ENCODE peak calls at places on chromosomes 4 and X, in nine cellular contexts. E, V, P, L, A, U, M, D and Y are unnamed samples.

GRCh38 chr4:25834411-25835107 is 28.2 kb downstream of the SEL1L3 start:
- DNase-seq in P (no peak), A (no peak), V (no peak), M (no peak), D (no peak), E (no peak), U (no peak), L (no peak), Y (no peak)

GRCh38 chr4:121697626-121698025 is 846 bp upstream of the ANXA5 start:
- DNase-seq in P (no peak), E (no peak), M (no peak), D (no peak), L (no peak), U (no peak), V (no peak), A (no peak), Y (no peak)

GRCh38 chr4:3285558-3286334 is 7.1 kb upstream of the RGS12 start:
- DNase-seq in M (no peak), D (peak), L (no peak), P (no peak), A (peak), E (no peak), V (no peak), U (no peak), Y (no peak)

GRCh38 chr4:76881375-76881774 is 16.6 kb downstream of the SOWAHB start:
- DNase-seq in L (no peak), V (no peak), E (no peak), P (no peak), U (no peak), D (no peak), M (no peak), A (no peak), Y (no peak)

GRCh38 chrX:115898382-115899001 is 272.1 kb upstream of the AGTR2 start:
- DNase-seq in L (no peak), V (no peak), P (peak), A (no peak), E (no peak), U (no peak), D (peak), M (no peak), Y (no peak)

GRCh38 chr4:80012291-80012690 is 60.7 kb downstream of the ANTXR2 start:
- DNase-seq in E (no peak), L (no peak), P (no peak), V (no peak), A (no peak), U (no peak), M (no peak), D (no peak), Y (no peak)

GRCh38 chr4:155543126-155543765 is 123.4 kb upstream of the GUCY1A1 start:
- DNase-seq in V (no peak), L (no peak), D (no peak), E (no peak), U (no peak), M (no peak), P (no peak), A (peak), Y (no peak)

GRCh38 chr4:74123065-74123728 is 24.2 kb upstream of the CXCL2 start:
- DNase-seq in V (no peak), A (peak), E (peak), P (no peak), L (no peak), M (no peak), D (peak), U (no peak), Y (no peak)

GRCh38 chr4:86891785-86892638 is at the start of gene C4orf36:
- DNase-seq in M (no peak), A (peak), V (no peak), U (peak), D (no peak), E (peak), L (peak), P (peak), Y (peak)

GRCh38 chr4:84718699-84719098 is 135.8 kb downstream of the CDS1 start:
- DNase-seq in D (no peak), L (no peak), P (no peak), A (no peak), E (no peak), U (no peak), M (no peak), V (no peak), Y (no peak)

GRCh38 chrX:48472851-48473717 is 2.9 kb upstream of the FTSJ1 start:
- DNase-seq in A (peak), P (peak), L (no peak), D (peak), V (no peak), E (no peak), U (no peak), M (no peak), Y (no peak)

GRCh38 chr4:147076179-147076578 is 130.5 kb upstream of the TTC29 start:
- DNase-seq in U (no peak), V (no peak), M (no peak), P (no peak), D (no peak), A (no peak), E (no peak), L (no peak), Y (no peak)

GRCh38 chr4:166435449-166435848 is 562.4 kb downstream of the TLL1 start:
- DNase-seq in E (no peak), A (peak), V (no peak), D (peak), M (no peak), P (no peak), U (no peak), L (no peak), Y (no peak)